ENCODE peak calls at places on chromosomes 3 and 15, in five cellular contexts. G is thoracic aorta, F is breast epithelium, P is astrocyte of the hippocampus, X is hypothalamus. T is an unnamed sample.

GRCh38 chr15:67024322-67024997 is 40.9 kb upstream of the SMAD3 start:
- DNase-seq in G (peak), F (peak), P (peak), X (no peak), T (peak)

GRCh38 chr3:103308921-103309320 is 874.1 kb downstream of the ZPLD1 start:
- DNase-seq in G (no peak), F (no peak), P (no peak), X (no peak), T (no peak)

GRCh38 chr15:73982251-73982962 is 9.7 kb downstream of the STOML1 start:
- DNase-seq in G (peak), F (no peak), P (peak), X (no peak), T (peak)

GRCh38 chr3:51718547-51719412 is 11.9 kb downstream of the GRM2 start:
- DNase-seq in G (no peak), F (no peak), P (peak), X (no peak), T (peak)

GRCh38 chr3:48038971-48039481 is 22.8 kb upstream of the MAP4 start:
- DNase-seq in G (no peak), F (no peak), P (peak), X (no peak), T (no peak)

GRCh38 chr3:194296448-194296831 is 54.7 kb downstream of the CPN2 start:
- DNase-seq in G (peak), F (peak), P (peak), X (no peak), T (no peak)

GRCh38 chr15:100733088-100733487 is 130.7 kb downstream of the ASB7 start:
- DNase-seq in G (no peak), F (peak), P (peak), X (no peak), T (no peak)

GRCh38 chr15:45618813-45619212 is 16.0 kb upstream of the SQOR start:
- DNase-seq in G (no peak), F (no peak), P (no peak), X (no peak), T (no peak)

GRCh38 chr3:146975476-146975875 is 370.3 kb upstream of the PLSCR5 start:
- DNase-seq in G (no peak), F (no peak), P (no peak), X (no peak), T (no peak)

GRCh38 chr3:162292409-162292808 is 795.8 kb downstream of the OTOL1 start:
- DNase-seq in G (no peak), F (no peak), P (no peak), X (no peak), T (no peak)

GRCh38 chr3:81270603-81271371 is 490.7 kb downstream of the GBE1 start:
- DNase-seq in G (no peak), F (no peak), P (no peak), X (no peak), T (no peak)

GRCh38 chr15:38401101-38401500 is 52.8 kb upstream of the FAM98B start:
- DNase-seq in G (no peak), F (no peak), P (peak), X (no peak), T (no peak)

GRCh38 chr3:123749716-123750115 is 134.4 kb downstream of the MYLK start:
- DNase-seq in G (no peak), F (no peak), P (peak), X (no peak), T (no peak)

GRCh38 chr3:120448707-120449650 is 1.8 kb downstream of the FSTL1 start:
- DNase-seq in G (no peak), F (no peak), P (peak), X (no peak), T (no peak)

GRCh38 chr3:12662593-12663310 is 1.2 kb downstream of the RAF1 start:
- DNase-seq in G (no peak), F (no peak), P (peak), X (peak), T (no peak)

GRCh38 chr15:98333206-98333605 is 315.1 kb upstream of the IGF1R start:
- DNase-seq in G (no peak), F (no peak), P (no peak), X (no peak), T (no peak)

GRCh38 chr3:181561130-181561529 is 150.6 kb upstream of the SOX2 start:
- DNase-seq in G (no peak), F (no peak), P (no peak), X (no peak), T (no peak)

GRCh38 chr3:38541800-38542199 is 45.7 kb downstream of the EXOG start:
- DNase-seq in G (no peak), F (no peak), P (no peak), X (no peak), T (no peak)

GRCh38 chr3:191455257-191455952 is 5.6 kb upstream of the PYDC2 start:
- DNase-seq in G (no peak), F (no peak), P (no peak), X (no peak), T (no peak)

GRCh38 chr3:155242342-155242741 is 51.1 kb downstream of the STRIT1 start:
- DNase-seq in G (no peak), F (no peak), P (no peak), X (no peak), T (no peak)

GRCh38 chr3:140832883-140833282 is 108.8 kb upstream of the SLC25A36 start:
- DNase-seq in G (no peak), F (no peak), P (no peak), X (no peak), T (no peak)

GRCh38 chr15:69976366-69976994 is 121.2 kb downstream of the TLE3 start:
- DNase-seq in G (no peak), F (no peak), P (peak), X (no peak), T (no peak)

GRCh38 chr3:16807441-16807840 is 77.3 kb upstream of the PLCL2 start:
- DNase-seq in G (no peak), F (no peak), P (no peak), X (no peak), T (no peak)

GRCh38 chr3:99659032-99659431 is 20.6 kb downstream of the COL8A1 start:
- DNase-seq in G (no peak), F (no peak), P (peak), X (no peak), T (no peak)

GRCh38 chr15:78366342-78366741 is 26.2 kb downstream of the CRABP1 start:
- DNase-seq in G (no peak), F (no peak), P (no peak), X (no peak), T (no peak)

GRCh38 chr3:42600958-42601675 is 631 bp downstream of the NKTR start:
- DNase-seq in G (peak), F (peak), P (peak), X (no peak), T (no peak)

GRCh38 chr15:98653686-98654085 is 5.3 kb downstream of the IGF1R start:
- DNase-seq in G (no peak), F (no peak), P (no peak), X (no peak), T (no peak)

GRCh38 chr3:53224536-53224935 is 31.3 kb downstream of the TKT start:
- DNase-seq in G (no peak), F (no peak), P (no peak), X (no peak), T (no peak)

GRCh38 chr3:32630266-32630665 is 54.7 kb upstream of the CNOT10 start:
- DNase-seq in G (no peak), F (no peak), P (no peak), X (no peak), T (no peak)

GRCh38 chr15:55991841-55992768 is 1.3 kb downstream of the NEDD4 start:
- DNase-seq in G (no peak), F (no peak), P (no peak), X (no peak), T (no peak)

GRCh38 chr3:140440446-140440845 is 237.4 kb upstream of the TRIM42 start:
- DNase-seq in G (no peak), F (no peak), P (peak), X (no peak), T (no peak)

GRCh38 chr3:129943020-129943419 is 31.5 kb upstream of the TRH start:
- DNase-seq in G (no peak), F (no peak), P (no peak), X (no peak), T (no peak)

GRCh38 chr3:166484470-166484869 is 647.2 kb upstream of the BCHE start:
- DNase-seq in G (no peak), F (no peak), P (no peak), X (no peak), T (no peak)

GRCh38 chr15:70182858-70183695 is 85.4 kb upstream of the TLE3 start:
- DNase-seq in G (no peak), F (no peak), P (no peak), X (no peak), T (no peak)

GRCh38 chr15:48385431-48385830 is 54.2 kb downstream of the DUT start:
- DNase-seq in G (no peak), F (no peak), P (peak), X (no peak), T (no peak)

GRCh38 chr3:13513913-13514517 is 33.9 kb downstream of the HDAC11 start:
- DNase-seq in G (no peak), F (no peak), P (no peak), X (no peak), T (no peak)